ENCODE peak calls at places on chromosomes 4 and X, in six cellular contexts. Q is upper lobe of left lung, R is HCT116, P is stomach, T is endothelial cell of umbilical vein, D is GM23338. H is an unnamed sample.

GRCh38 chr4:68368566-68369473 is 18.9 kb upstream of the YTHDC1 start:
- DNase-seq in Q (no peak), R (no peak), P (no peak), T (no peak), D (no peak), H (no peak)

GRCh38 chrX:130878350-130879341 is 24.4 kb downstream of the ENOX2 start:
- DNase-seq in Q (no peak), R (peak; percentile 23), P (peak; percentile 68), T (peak; percentile 35), D (no peak), H (no peak)

GRCh38 chr4:162038112-162038511 is 125.7 kb downstream of the FSTL5 start:
- DNase-seq in Q (no peak), R (no peak), P (no peak), T (no peak), D (no peak), H (no peak)

GRCh38 chr4:17347445-17347844 is 164.4 kb downstream of the QDPR start:
- DNase-seq in Q (no peak), R (peak; percentile 16), P (no peak), T (peak; percentile 40), D (peak; percentile 81), H (no peak)

GRCh38 chr4:6929339-6929734 is 19.7 kb downstream of the TBC1D14 start:
- DNase-seq in Q (no peak), R (no peak), P (no peak), T (no peak), D (no peak), H (no peak)

GRCh38 chr4:1939664-1940509 is 68.7 kb downstream of the NSD2 start:
- DNase-seq in Q (no peak), R (peak; percentile 53), P (peak; percentile 52), T (peak; percentile 83), D (no peak), H (no peak)

GRCh38 chr4:144734522-144734921 is 88.6 kb downstream of the HHIP start:
- DNase-seq in Q (no peak), R (no peak), P (no peak), T (no peak), D (peak; percentile 33), H (no peak)

GRCh38 chrX:76279007-76279406 is 106.1 kb downstream of the PBDC1 start:
- DNase-seq in Q (no peak), R (peak; percentile 22), P (peak; percentile 39), T (peak; percentile 40), D (peak; percentile 69), H (no peak)

GRCh38 chr4:162056947-162057346 is 106.9 kb downstream of the FSTL5 start:
- DNase-seq in Q (peak; percentile 22), R (no peak), P (no peak), T (peak; percentile 7), D (peak; percentile 25), H (no peak)

GRCh38 chr4:187798385-187798784 is 197.2 kb upstream of the ZFP42 start:
- DNase-seq in Q (no peak), R (no peak), P (no peak), T (no peak), D (peak; percentile 37), H (no peak)

GRCh38 chrX:129115104-129115503 is 408.2 kb downstream of the SMARCA1 start:
- DNase-seq in Q (no peak), R (peak; percentile 31), P (no peak), T (peak; percentile 13), D (peak; percentile 82), H (no peak)

GRCh38 chrX:1020634-1021166 is 191.7 kb downstream of the CRLF2 start:
- DNase-seq in Q (no peak), R (no peak), P (no peak), T (no peak), D (no peak), H (no peak)

GRCh38 chr4:74933562-74934015 is 673 bp downstream of the PARM1 start:
- DNase-seq in Q (peak; percentile 76), R (no peak), P (peak; percentile 28), T (peak; percentile 4), D (peak; percentile 53), H (no peak)

GRCh38 chr4:124641715-124642380 is 70.7 kb downstream of the ANKRD50 start:
- DNase-seq in Q (no peak), R (peak; percentile 91), P (no peak), T (peak; percentile 86), D (no peak), H (no peak)

GRCh38 chr4:21802406-21802805 is 146.2 kb downstream of the KCNIP4 start:
- DNase-seq in Q (no peak), R (no peak), P (no peak), T (peak; percentile 89), D (no peak), H (no peak)

GRCh38 chrX:136339702-136340101 is 38.9 kb downstream of the ADGRG4 start:
- DNase-seq in Q (no peak), R (no peak), P (no peak), T (no peak), D (no peak), H (no peak)

GRCh38 chr4:17781072-17781830 is at the start of gene FAM184B:
- DNase-seq in Q (peak; percentile 87), R (no peak), P (no peak), T (peak; percentile 5), D (peak; percentile 62), H (no peak)

GRCh38 chrX:74788545-74789086 is 136.6 kb downstream of the NEXMIF start:
- DNase-seq in Q (no peak), R (no peak), P (no peak), T (no peak), D (peak; percentile 35), H (no peak)

GRCh38 chr4:165813606-165814005 is 59.4 kb upstream of the TLL1 start:
- DNase-seq in Q (no peak), R (no peak), P (no peak), T (no peak), D (no peak), H (no peak)

GRCh38 chr4:104899863-104900262 is 246.8 kb upstream of the TET2 start:
- DNase-seq in Q (no peak), R (no peak), P (no peak), T (no peak), D (no peak), H (no peak)

GRCh38 chr4:16881151-16881884 is 17.1 kb downstream of the LDB2 start:
- DNase-seq in Q (no peak), R (no peak), P (no peak), T (no peak), D (no peak), H (no peak)

GRCh38 chrX:1451676-1452496 is 823 bp downstream of the ASMTL start:
- DNase-seq in Q (no peak), R (no peak), P (peak; percentile 24), T (no peak), D (no peak), H (peak; percentile 78)

GRCh38 chrX:9207142-9207541 is 173.2 kb upstream of the FAM9B start:
- DNase-seq in Q (peak; percentile 58), R (no peak), P (no peak), T (no peak), D (peak; percentile 13), H (no peak)

GRCh38 chr4:114005569-114006442 is 26.4 kb upstream of the ARSJ start:
- DNase-seq in Q (no peak), R (no peak), P (no peak), T (peak; percentile 76), D (peak; percentile 40), H (no peak)

GRCh38 chr4:10622728-10623127 is 61.8 kb downstream of the CLNK start:
- DNase-seq in Q (no peak), R (peak; percentile 7), P (no peak), T (peak; percentile 20), D (peak; percentile 51), H (no peak)

GRCh38 chr4:81260443-81261102 is 45.6 kb upstream of the PRKG2 start:
- DNase-seq in Q (no peak), R (no peak), P (no peak), T (no peak), D (peak; percentile 86), H (no peak)

GRCh38 chr4:65502151-65502691 is 168.1 kb downstream of the EPHA5 start:
- DNase-seq in Q (no peak), R (no peak), P (no peak), T (peak; percentile 26), D (no peak), H (no peak)

GRCh38 chr4:40149960-40150385 is 46.9 kb upstream of the RHOH start:
- DNase-seq in Q (no peak), R (peak; percentile 71), P (peak; percentile 76), T (peak; percentile 66), D (peak; percentile 88), H (no peak)

GRCh38 chr4:184156169-184156568 is 61.5 kb downstream of the ENPP6 start:
- DNase-seq in Q (no peak), R (no peak), P (no peak), T (no peak), D (no peak), H (no peak)
- TF ChIP-seq POLR2AphosphoS5 in Q (no peak), R (no peak), P (peak; percentile 74), T (no peak), D (no peak), H (no peak)

GRCh38 chrX:109742722-109743121 is 9.7 kb upstream of the ACSL4 start:
- DNase-seq in Q (no peak), R (no peak), P (no peak), T (no peak), D (no peak), H (no peak)

GRCh38 chrX:109735241-109735744 is 2.2 kb upstream of the ACSL4 start:
- DNase-seq in Q (no peak), R (no peak), P (no peak), T (no peak), D (no peak), H (no peak)

GRCh38 chrX:109739625-109740024 is 6.6 kb upstream of the ACSL4 start:
- DNase-seq in Q (no peak), R (no peak), P (no peak), T (no peak), D (no peak), H (no peak)

GRCh38 chrX:109740076-109740809 is 7.2 kb upstream of the ACSL4 start:
- DNase-seq in Q (no peak), R (no peak), P (no peak), T (no peak), D (no peak), H (no peak)
- H3K27me3 ChIP-seq in Q (no peaks in the 10 kb centered on the region), R (no peaks in the 10 kb centered on the region), P (no peaks in the 10 kb centered on the region), T (no peaks in the 10 kb centered on the region), D (no peaks in the 10 kb centered on the region), H (no peaks in the 10 kb centered on the region)

GRCh38 chrX:71128915-71129765 is 10.7 kb downstream of the MED12 start:
- DNase-seq in Q (peak; percentile 89), R (no peak), P (peak; percentile 83), T (peak; percentile 64), D (peak; percentile 64), H (no peak)
- TF ChIP-seq POLR2AphosphoS5 in Q (no peak), R (no peak), P (no peak), T (no peak), D (no peak), H (no peak)

DNA sequence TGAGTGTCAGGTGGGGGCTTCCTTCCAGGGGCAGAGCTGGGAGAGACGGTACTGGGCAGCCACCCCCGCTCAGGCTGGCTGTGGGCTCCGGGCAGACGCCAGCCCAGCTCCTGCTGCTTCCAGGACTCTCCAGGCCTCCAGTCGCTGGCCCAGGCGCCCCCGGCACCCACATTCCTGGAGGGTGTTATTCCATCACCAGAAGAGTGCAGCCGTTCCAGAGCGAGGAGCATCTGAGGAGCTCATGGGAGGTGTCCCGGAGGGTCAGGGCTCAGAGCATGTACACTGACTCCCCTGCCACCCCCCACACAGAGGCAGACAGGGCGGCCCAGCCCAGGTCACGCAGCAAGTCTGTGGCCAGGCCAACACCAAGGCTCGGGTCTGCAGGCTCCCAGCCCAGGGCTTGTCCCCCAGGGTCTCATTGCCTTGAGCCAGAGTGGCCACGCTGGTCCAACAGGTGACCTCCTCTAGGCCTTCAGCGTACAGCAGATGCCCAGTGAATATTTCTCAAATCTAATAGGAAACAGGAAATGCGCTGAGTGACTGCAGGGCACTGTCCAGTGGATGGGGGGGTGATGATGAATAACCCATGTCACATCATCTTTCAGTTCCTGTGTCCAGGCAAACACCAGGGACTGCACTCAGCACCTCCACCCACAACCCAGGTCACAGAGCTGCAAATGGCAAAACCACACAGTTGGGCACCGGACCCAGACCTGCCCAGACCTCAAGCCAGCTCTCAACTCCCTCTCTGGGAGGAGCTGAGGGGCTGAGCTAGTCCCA is 37.2 kb downstream of the ABLIM2 start:
- DNase-seq in Q (no peak), R (no peak), P (no peak), T (no peak), D (no peak), H (no peak)
- H3K27me3 ChIP-seq in Q (no peaks in the 10 kb centered on the region), R (no peaks in the 10 kb centered on the region), P (no peaks in the 10 kb centered on the region), T (no peaks in the 10 kb centered on the region), D (no peaks in the 10 kb centered on the region), H (no peaks in the 10 kb centered on the region)

H was measured in suprapubic skin.